ENCODE peak calls at places on chromosomes 3 and 15, in eight cellular contexts. R, K, E, J, B, H, N and T are unnamed samples. For H3K36me3, the result is how much of the 10 kb centered on the place peaks cover.

GRCh38 chr3:36456784-36457183 is 76.5 kb downstream of the STAC start:
- DNase-seq in R (no peak), K (no peak), E (no peak), J (no peak), B (no peak), H (no peak), N (no peak), T (no peak)

GRCh38 chr15:81744364-81744763 is 301.5 kb downstream of the MEX3B start:
- DNase-seq in R (no peak), K (no peak), E (no peak), J (peak), B (no peak), H (no peak), N (no peak), T (no peak)

GRCh38 chr15:78875107-78875914 is 2.6 kb downstream of the MORF4L1 start:
- DNase-seq in R (no peak), K (no peak), E (no peak), J (no peak), B (no peak), H (no peak), N (peak), T (peak)

GRCh38 chr15:67504796-67505195 is 16.1 kb upstream of the C15orf61 start:
- DNase-seq in R (no peak), K (no peak), E (no peak), J (no peak), B (no peak), H (no peak), N (no peak), T (no peak)

GRCh38 chr3:59790241-59790640 is 740.4 kb upstream of the CFAP20DC start:
- DNase-seq in R (no peak), K (no peak), E (no peak), J (no peak), B (no peak), H (no peak), N (no peak), T (no peak)

GRCh38 chr15:74396445-74397238 is 29.2 kb upstream of the CYP11A1 start:
- DNase-seq in R (no peak), K (no peak), E (no peak), J (no peak), B (no peak), H (peak), N (no peak), T (peak)

GRCh38 chr15:94168250-94168649 is 63.1 kb upstream of the MCTP2 start:
- DNase-seq in R (no peak), K (no peak), E (no peak), J (no peak), B (no peak), H (peak), N (peak), T (no peak)

GRCh38 chr3:64053581-64053980 is 30.3 kb upstream of the PSMD6 start:
- DNase-seq in R (no peak), K (no peak), E (no peak), J (peak), B (no peak), H (no peak), N (no peak), T (no peak)

GRCh38 chr15:93241696-93242585 is 152.9 kb upstream of the RGMA start:
- DNase-seq in R (no peak), K (no peak), E (no peak), J (no peak), B (peak), H (no peak), N (no peak), T (no peak)

GRCh38 chr3:38008971-38009580 is 18.5 kb downstream of the VILL start:
- DNase-seq in R (no peak), K (no peak), E (no peak), J (no peak), B (no peak), H (no peak), N (no peak), T (no peak)

GRCh38 chr3:38006031-38006430 is 15.4 kb downstream of the VILL start:
- DNase-seq in R (no peak), K (no peak), E (no peak), J (no peak), B (no peak), H (no peak), N (no peak), T (no peak)

GRCh38 chr3:38006445-38006995 is 15.9 kb downstream of the VILL start:
- DNase-seq in R (no peak), K (no peak), E (no peak), J (no peak), B (no peak), H (no peak), N (no peak), T (no peak)

GRCh38 chr3:38008191-38008701 is 17.7 kb downstream of the VILL start:
- DNase-seq in R (no peak), K (no peak), E (no peak), J (no peak), B (no peak), H (no peak), N (no peak), T (no peak)

GRCh38 chr3:38007754-38008090 is 17.1 kb downstream of the VILL start:
- DNase-seq in R (no peak), K (no peak), E (no peak), J (no peak), B (no peak), H (no peak), N (no peak), T (no peak)
- H3K36me3 ChIP-seq in R (under half), K (under half), E (under half), J (under half), B (under half), H (under half), N (under half), T (under half)

DNA sequence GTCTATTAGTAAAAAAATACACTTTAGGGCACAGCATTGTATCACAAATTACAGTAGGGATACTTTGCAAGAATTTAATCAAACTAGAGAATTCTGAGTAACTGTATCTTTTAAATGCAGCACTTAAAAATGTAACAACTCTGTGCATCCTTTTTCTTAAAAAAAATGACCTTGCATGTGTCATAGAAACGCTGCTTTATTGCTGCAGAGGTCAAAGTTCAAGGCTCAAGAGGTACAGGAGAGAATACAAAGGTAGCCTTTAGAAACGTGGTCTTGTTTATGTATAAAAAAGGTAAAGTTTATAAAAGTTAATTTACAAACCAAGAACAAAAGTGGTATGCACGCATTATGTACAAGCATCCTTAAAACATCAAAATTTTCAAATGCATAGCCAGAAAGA is 122.0 kb downstream of the TJP1 start:
- DNase-seq in R (no peak), K (no peak), E (no peak), J (no peak), B (no peak), H (no peak), N (no peak), T (no peak)
- H3K36me3 ChIP-seq in R (under half), K (under half), E (half or more), J (half or more), B (under half), H (under half), N (under half), T (half or more)

DNA sequence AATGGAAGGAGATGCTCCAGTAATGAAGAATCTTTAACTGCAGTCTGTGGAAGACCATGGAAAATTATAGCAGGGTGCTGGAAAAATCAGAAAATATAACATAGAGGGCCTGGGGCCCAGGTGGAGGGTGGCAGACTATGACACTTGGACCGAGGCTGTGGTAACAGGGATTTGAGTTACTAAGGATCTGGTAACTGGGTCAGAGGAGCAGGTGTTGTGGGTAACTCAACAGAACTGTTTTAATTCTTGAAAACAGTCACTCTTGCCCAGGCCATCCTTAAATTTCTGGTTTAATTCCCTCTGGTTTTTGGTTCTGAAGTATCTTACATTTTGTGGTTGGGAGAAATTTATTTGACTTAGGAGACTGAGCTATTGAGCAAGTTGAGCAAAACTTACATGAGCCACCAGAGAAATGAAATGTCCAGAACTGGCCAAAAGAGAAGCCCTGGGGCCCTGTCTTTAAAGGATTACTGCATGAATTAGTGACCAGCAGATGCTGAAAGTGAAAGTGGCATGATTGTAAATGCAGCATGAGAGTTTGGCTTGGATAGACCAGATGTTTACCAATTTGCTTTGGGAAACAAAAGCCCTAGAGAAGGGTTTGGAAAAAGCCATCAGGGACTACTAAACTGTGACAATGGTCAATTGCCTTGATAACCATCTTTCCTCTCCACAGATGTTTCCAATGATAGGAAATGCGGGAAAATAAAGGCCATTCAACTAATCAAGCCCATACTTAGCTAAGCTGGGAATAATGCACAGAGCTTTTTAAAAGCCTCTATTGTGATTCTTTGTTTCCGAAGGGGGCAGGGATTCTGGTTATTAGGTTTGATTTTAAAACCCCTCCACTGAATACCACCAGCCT is 374.9 kb upstream of the TGFBR2 start:
- DNase-seq in R (no peak), K (peak), E (no peak), J (no peak), B (no peak), H (no peak), N (no peak), T (no peak)
- H3K36me3 ChIP-seq in R (under half), K (under half), E (under half), J (under half), B (under half), H (under half), N (under half), T (under half)

GRCh38 chr3:43341788-43342187 is 55.4 kb downstream of the SNRK start:
- DNase-seq in R (no peak), K (no peak), E (no peak), J (no peak), B (no peak), H (no peak), N (no peak), T (no peak)

GRCh38 chr3:43335799-43336198 is 49.5 kb downstream of the SNRK start:
- DNase-seq in R (no peak), K (no peak), E (no peak), J (no peak), B (no peak), H (no peak), N (no peak), T (no peak)

GRCh38 chr3:43343185-43343584 is 56.8 kb downstream of the SNRK start:
- DNase-seq in R (no peak), K (no peak), E (no peak), J (no peak), B (no peak), H (no peak), N (no peak), T (no peak)

GRCh38 chr3:43340403-43340802 is 54.1 kb downstream of the SNRK start:
- DNase-seq in R (no peak), K (no peak), E (no peak), J (no peak), B (no peak), H (no peak), N (no peak), T (no peak)

DNA sequence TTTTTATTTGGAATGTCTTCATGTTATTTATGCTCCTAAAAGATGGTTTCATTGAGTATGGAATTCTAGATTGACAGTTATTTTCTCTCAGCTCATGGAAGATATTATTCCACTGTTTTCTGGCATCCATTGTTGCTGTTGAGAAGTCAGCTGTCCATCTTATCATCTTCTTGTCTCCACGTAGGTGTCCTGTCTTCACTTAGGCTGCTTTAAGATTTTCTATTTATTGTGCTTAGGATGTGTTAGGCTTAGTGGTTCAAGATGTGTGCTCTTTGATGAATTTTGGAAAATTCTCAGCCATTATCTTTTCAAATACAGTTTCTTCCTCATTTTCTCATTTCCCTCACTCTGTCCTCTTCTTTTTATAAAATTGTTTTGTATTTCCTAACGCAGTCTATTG is 52.0 kb downstream of the SNRK start:
- DNase-seq in R (no peak), K (no peak), E (no peak), J (no peak), B (no peak), H (no peak), N (peak), T (no peak)
- H3K36me3 ChIP-seq in R (under half), K (under half), E (under half), J (under half), B (under half), H (under half), N (half or more), T (under half)

GRCh38 chr15:22942877-22943276 is 37.3 kb downstream of the CYFIP1 start:
- DNase-seq in R (no peak), K (no peak), E (no peak), J (no peak), B (no peak), H (no peak), N (no peak), T (no peak)
- H3K36me3 ChIP-seq in R (under half), K (under half), E (under half), J (under half), B (under half), H (under half), N (under half), T (under half)

GRCh38 chr3:42198709-42199108 is 67.3 kb downstream of the CCK start:
- DNase-seq in R (no peak), K (no peak), E (no peak), J (no peak), B (no peak), H (no peak), N (no peak), T (no peak)

GRCh38 chr3:42204867-42205599 is 61.0 kb downstream of the CCK start:
- DNase-seq in R (no peak), K (no peak), E (no peak), J (no peak), B (no peak), H (no peak), N (no peak), T (no peak)

GRCh38 chr3:42205800-42206514 is 60.0 kb downstream of the CCK start:
- DNase-seq in R (no peak), K (no peak), E (no peak), J (no peak), B (no peak), H (no peak), N (no peak), T (no peak)

GRCh38 chr3:42202239-42202865 is 63.6 kb downstream of the CCK start:
- DNase-seq in R (no peak), K (no peak), E (no peak), J (no peak), B (no peak), H (no peak), N (no peak), T (no peak)
- H3K36me3 ChIP-seq in R (under half), K (under half), E (under half), J (half or more), B (under half), H (under half), N (half or more), T (under half)